ENCODE peak calls at places on chromosomes 3 and 15, in five cellular contexts. S, W, B, Q and J are unnamed samples.

GRCh38 chr15:31237042-31237324 is 89.7 kb upstream of the KLF13 start:
- DNase-seq in B (no peak), Q (no peak), S (no peak), W (no peak), J (no peak)

GRCh38 chr3:49916686-49917085 is 12.9 kb downstream of the MON1A start:
- DNase-seq in W (no peak), B (no peak), S (peak; percentile 36), Q (no peak), J (no peak)

GRCh38 chr3:46664188-46664970 is 29.1 kb downstream of the ALS2CL start:
- DNase-seq in W (no peak), B (no peak), Q (no peak), S (no peak), J (no peak)

GRCh38 chr3:50164056-50164455 is 8.9 kb downstream of the SEMA3F start:
- DNase-seq in S (peak; percentile 95), Q (no peak), B (peak; percentile 37), W (no peak), J (no peak)

GRCh38 chr3:11919390-11919789 is 72.7 kb upstream of the TAMM41 start:
- DNase-seq in W (no peak), B (no peak), Q (no peak), S (no peak), J (no peak)

GRCh38 chr15:31463521-31464102 is 137.0 kb downstream of the KLF13 start:
- DNase-seq in Q (no peak), B (no peak), W (no peak), S (no peak), J (no peak)

GRCh38 chr3:124035463-124036121 is 43.7 kb upstream of the ROPN1 start:
- DNase-seq in Q (no peak), S (no peak), W (no peak), B (no peak), J (no peak)

GRCh38 chr15:85748176-85748575 is 46.5 kb downstream of the KLHL25 start:
- DNase-seq in S (no peak), Q (no peak), W (no peak), B (no peak), J (no peak)

GRCh38 chr3:114108137-114108536 is 51.6 kb downstream of the QTRT2 start:
- DNase-seq in Q (no peak), S (no peak), W (no peak), B (no peak), J (no peak)

GRCh38 chr15:38320181-38320580 is 67.5 kb downstream of the SPRED1 start:
- DNase-seq in Q (no peak), W (no peak), B (no peak), S (peak; percentile 8), J (no peak)

GRCh38 chr3:21551019-21551418 is 200.0 kb downstream of the ZNF385D start:
- DNase-seq in B (no peak), W (no peak), S (peak; percentile 49), Q (no peak), J (no peak)

GRCh38 chr3:195133462-195133861 is 137.5 kb downstream of the XXYLT1 start:
- DNase-seq in Q (peak; percentile 63), S (no peak), W (peak; percentile 22), B (no peak), J (peak; percentile 52)

GRCh38 chr15:29924750-29925149 is 102.5 kb upstream of the TJP1 start:
- DNase-seq in Q (no peak), W (no peak), B (no peak), S (peak; percentile 50), J (no peak)

GRCh38 chr3:55000546-55000945 is 72.7 kb upstream of the LRTM1 start:
- DNase-seq in W (no peak), B (no peak), S (peak; percentile 77), Q (no peak), J (no peak)

GRCh38 chr15:41955807-41956525 is 16.4 kb downstream of the EHD4 start:
- DNase-seq in B (no peak), S (no peak), Q (no peak), W (no peak), J (no peak)

GRCh38 chr3:11718582-11719405 is 75.1 kb upstream of the VGLL4 start:
- DNase-seq in Q (peak; percentile 31), S (peak; percentile 43), B (peak; percentile 51), W (peak; percentile 17), J (peak; percentile 40)

GRCh38 chr3:127078626-127079025 is 95.7 kb downstream of the PLXNA1 start:
- DNase-seq in W (no peak), Q (no peak), S (no peak), B (no peak), J (no peak)

GRCh38 chr15:33135355-33135781 is 59.1 kb downstream of the FMN1 start:
- DNase-seq in S (no peak), W (no peak), B (no peak), Q (no peak), J (no peak)